ENCODE peak calls at places on chromosomes 1 and 21, in five cellular contexts. One of them, this sample, is unnamed.

GRCh38 chr1:9166289-9167235 is 37.7 kb upstream of the GPR157 start:
- DNase-seq in activated CD4-positive, CD25-positive, alpha-beta regulatory T cell: no peak
- DNase-seq in CD8-positive, alpha-beta T cell: no peak
- DNase-seq in NCI-H2081 treated with DMSO at 0.1 percent for 48 hours: no peak
- DNase-seq in mesothelial cell of epicardium: no peak
- DNase-seq in this sample: no peak

GRCh38 chr21:46185717-46186116 is 1.5 kb upstream of the SPATC1L start:
- DNase-seq in activated CD4-positive, CD25-positive, alpha-beta regulatory T cell: no peak
- DNase-seq in CD8-positive, alpha-beta T cell: no peak
- DNase-seq in NCI-H2081 treated with DMSO at 0.1 percent for 48 hours: no peak
- DNase-seq in mesothelial cell of epicardium: no peak
- DNase-seq in this sample: no peak

GRCh38 chr1:78587213-78587612 is 33.0 kb upstream of the IFI44L start:
- DNase-seq in activated CD4-positive, CD25-positive, alpha-beta regulatory T cell: no peak
- DNase-seq in CD8-positive, alpha-beta T cell: no peak
- DNase-seq in NCI-H2081 treated with DMSO at 0.1 percent for 48 hours: no peak
- DNase-seq in mesothelial cell of epicardium: no peak
- DNase-seq in this sample: no peak

GRCh38 chr21:41752231-41752681 is 14.6 kb downstream of the RIPK4 start:
- DNase-seq in activated CD4-positive, CD25-positive, alpha-beta regulatory T cell: no peak
- DNase-seq in CD8-positive, alpha-beta T cell: no peak
- DNase-seq in NCI-H2081 treated with DMSO at 0.1 percent for 48 hours: no peak
- DNase-seq in mesothelial cell of epicardium: no peak
- DNase-seq in this sample: no peak

GRCh38 chr1:149846042-149846441 is 53.3 kb upstream of the BOLA1 start:
- DNase-seq in activated CD4-positive, CD25-positive, alpha-beta regulatory T cell: no peak
- DNase-seq in CD8-positive, alpha-beta T cell: no peak
- DNase-seq in NCI-H2081 treated with DMSO at 0.1 percent for 48 hours: no peak
- DNase-seq in mesothelial cell of epicardium: no peak
- DNase-seq in this sample: no peak

GRCh38 chr21:37065561-37066177 is 7.2 kb downstream of the PIGP start:
- DNase-seq in activated CD4-positive, CD25-positive, alpha-beta regulatory T cell: no peak
- DNase-seq in CD8-positive, alpha-beta T cell: no peak
- DNase-seq in NCI-H2081 treated with DMSO at 0.1 percent for 48 hours: no peak
- DNase-seq in mesothelial cell of epicardium: no peak
- DNase-seq in this sample: no peak

GRCh38 chr1:204842892-204843291 is 27.8 kb upstream of the NFASC start:
- DNase-seq in activated CD4-positive, CD25-positive, alpha-beta regulatory T cell: no peak
- DNase-seq in CD8-positive, alpha-beta T cell: no peak
- DNase-seq in NCI-H2081 treated with DMSO at 0.1 percent for 48 hours: no peak
- DNase-seq in mesothelial cell of epicardium: no peak
- DNase-seq in this sample: no peak

GRCh38 chr1:184802739-184803492 is 48.3 kb upstream of the EDEM3 start:
- DNase-seq in activated CD4-positive, CD25-positive, alpha-beta regulatory T cell: no peak
- DNase-seq in CD8-positive, alpha-beta T cell: no peak
- DNase-seq in NCI-H2081 treated with DMSO at 0.1 percent for 48 hours: no peak
- DNase-seq in mesothelial cell of epicardium: no peak
- DNase-seq in this sample: no peak

GRCh38 chr1:110603058-110603457 is 3.1 kb downstream of the KCNA2 start:
- DNase-seq in activated CD4-positive, CD25-positive, alpha-beta regulatory T cell: no peak
- DNase-seq in CD8-positive, alpha-beta T cell: no peak
- DNase-seq in NCI-H2081 treated with DMSO at 0.1 percent for 48 hours: no peak
- DNase-seq in mesothelial cell of epicardium: no peak
- DNase-seq in this sample: no peak

GRCh38 chr21:34319585-34319984 is 44.2 kb upstream of the KCNE2 start:
- DNase-seq in activated CD4-positive, CD25-positive, alpha-beta regulatory T cell: no peak
- DNase-seq in CD8-positive, alpha-beta T cell: no peak
- DNase-seq in NCI-H2081 treated with DMSO at 0.1 percent for 48 hours: no peak
- DNase-seq in mesothelial cell of epicardium: no peak
- DNase-seq in this sample: no peak

GRCh38 chr1:53888716-53889115 is 881 bp downstream of the YIPF1 start:
- DNase-seq in activated CD4-positive, CD25-positive, alpha-beta regulatory T cell: no peak
- DNase-seq in CD8-positive, alpha-beta T cell: no peak
- DNase-seq in NCI-H2081 treated with DMSO at 0.1 percent for 48 hours: no peak
- DNase-seq in mesothelial cell of epicardium: no peak
- DNase-seq in this sample: no peak

GRCh38 chr1:82227696-82228095 is 427.0 kb downstream of the ADGRL2 start:
- DNase-seq in activated CD4-positive, CD25-positive, alpha-beta regulatory T cell: no peak
- DNase-seq in CD8-positive, alpha-beta T cell: no peak
- DNase-seq in NCI-H2081 treated with DMSO at 0.1 percent for 48 hours: no peak
- DNase-seq in mesothelial cell of epicardium: no peak
- DNase-seq in this sample: no peak

GRCh38 chr1:43978551-43979260 is at the start of gene B4GALT2:
- DNase-seq in activated CD4-positive, CD25-positive, alpha-beta regulatory T cell: no peak
- DNase-seq in CD8-positive, alpha-beta T cell: peak; percentile 24
- DNase-seq in NCI-H2081 treated with DMSO at 0.1 percent for 48 hours: no peak
- DNase-seq in mesothelial cell of epicardium: no peak
- DNase-seq in this sample: peak; percentile 75

GRCh38 chr1:154619181-154619948 is 11.4 kb upstream of the ADAR start:
- DNase-seq in activated CD4-positive, CD25-positive, alpha-beta regulatory T cell: no peak
- DNase-seq in CD8-positive, alpha-beta T cell: no peak
- DNase-seq in NCI-H2081 treated with DMSO at 0.1 percent for 48 hours: no peak
- DNase-seq in mesothelial cell of epicardium: no peak
- DNase-seq in this sample: no peak

GRCh38 chr1:236862615-236863211 is 67.6 kb downstream of the MTR start:
- DNase-seq in activated CD4-positive, CD25-positive, alpha-beta regulatory T cell: no peak
- DNase-seq in CD8-positive, alpha-beta T cell: no peak
- DNase-seq in NCI-H2081 treated with DMSO at 0.1 percent for 48 hours: no peak
- DNase-seq in mesothelial cell of epicardium: no peak
- DNase-seq in this sample: no peak

GRCh38 chr1:175433586-175434267 is 241.2 kb upstream of the KIAA0040 start:
- DNase-seq in activated CD4-positive, CD25-positive, alpha-beta regulatory T cell: no peak
- DNase-seq in CD8-positive, alpha-beta T cell: no peak
- DNase-seq in NCI-H2081 treated with DMSO at 0.1 percent for 48 hours: no peak
- DNase-seq in mesothelial cell of epicardium: no peak
- DNase-seq in this sample: no peak

GRCh38 chr1:101115112-101115511 is 89.5 kb upstream of the DPH5 start:
- DNase-seq in activated CD4-positive, CD25-positive, alpha-beta regulatory T cell: no peak
- DNase-seq in CD8-positive, alpha-beta T cell: no peak
- DNase-seq in NCI-H2081 treated with DMSO at 0.1 percent for 48 hours: no peak
- DNase-seq in mesothelial cell of epicardium: no peak
- DNase-seq in this sample: no peak

This sample was measured in H1.